ENCODE peak calls at places on chromosomes 2 and 18, in five cellular contexts. One of them, this sample, is unnamed.

GRCh38 chr2:67416136-67416535 is 19.0 kb downstream of the ETAA1 start:
- DNase-seq in effector memory CD4-positive, alpha-beta T cell: no peak
- DNase-seq in ovary: no peak
- DNase-seq in IMR-90: no peak
- DNase-seq in heart left ventricle: no peak
- DNase-seq in this sample: no peak

GRCh38 chr2:23791030-23791429 is 135.9 kb downstream of the ATAD2B start:
- DNase-seq in heart left ventricle: no peak
- DNase-seq in IMR-90: peak; percentile 91
- DNase-seq in effector memory CD4-positive, alpha-beta T cell: no peak
- DNase-seq in ovary: no peak
- DNase-seq in this sample: peak; percentile 78

GRCh38 chr2:213219816-213220215 is 64.4 kb upstream of the SPAG16 start:
- DNase-seq in IMR-90: peak; percentile 23
- DNase-seq in heart left ventricle: no peak
- DNase-seq in ovary: no peak
- DNase-seq in effector memory CD4-positive, alpha-beta T cell: no peak
- DNase-seq in this sample: no peak

GRCh38 chr2:172988728-172989127 is 86.9 kb upstream of the MAP3K20 start:
- DNase-seq in ovary: no peak
- DNase-seq in IMR-90: no peak
- DNase-seq in effector memory CD4-positive, alpha-beta T cell: no peak
- DNase-seq in heart left ventricle: no peak
- DNase-seq in this sample: no peak

GRCh38 chr2:231487197-231487596 is 22.9 kb upstream of the NCL start:
- DNase-seq in ovary: no peak
- DNase-seq in IMR-90: no peak
- DNase-seq in heart left ventricle: no peak
- DNase-seq in effector memory CD4-positive, alpha-beta T cell: no peak
- DNase-seq in this sample: no peak

GRCh38 chr2:239249781-239250180 is 151.0 kb downstream of the HDAC4 start:
- DNase-seq in IMR-90: peak; percentile 93
- DNase-seq in heart left ventricle: peak; percentile 85
- DNase-seq in ovary: peak; percentile 65
- DNase-seq in effector memory CD4-positive, alpha-beta T cell: no peak
- DNase-seq in this sample: peak; percentile 17

GRCh38 chr2:239727182-239727775 is 297.9 kb downstream of the NDUFA10 start:
- DNase-seq in ovary: no peak
- DNase-seq in heart left ventricle: no peak
- DNase-seq in IMR-90: no peak
- DNase-seq in effector memory CD4-positive, alpha-beta T cell: no peak
- DNase-seq in this sample: no peak

GRCh38 chr2:128159437-128159836 is 68.4 kb downstream of the UGGT1 start:
- DNase-seq in heart left ventricle: no peak
- DNase-seq in ovary: no peak
- DNase-seq in IMR-90: no peak
- DNase-seq in effector memory CD4-positive, alpha-beta T cell: no peak
- DNase-seq in this sample: no peak

GRCh38 chr2:7881038-7881437 is 800.8 kb upstream of the ID2 start:
- DNase-seq in IMR-90: peak; percentile 2
- DNase-seq in ovary: no peak
- DNase-seq in heart left ventricle: no peak
- DNase-seq in effector memory CD4-positive, alpha-beta T cell: no peak
- DNase-seq in this sample: peak; percentile 56

GRCh38 chr2:24928036-24928435 is 8.0 kb upstream of the ADCY3 start:
- DNase-seq in IMR-90: no peak
- DNase-seq in effector memory CD4-positive, alpha-beta T cell: no peak
- DNase-seq in heart left ventricle: no peak
- DNase-seq in ovary: no peak
- DNase-seq in this sample: no peak

GRCh38 chr2:67451086-67451832 is 54.1 kb downstream of the ETAA1 start:
- DNase-seq in IMR-90: peak; percentile 85
- DNase-seq in heart left ventricle: no peak
- DNase-seq in ovary: no peak
- DNase-seq in effector memory CD4-positive, alpha-beta T cell: no peak
- DNase-seq in this sample: peak; percentile 82

GRCh38 chr2:239800785-239801184 is 224.4 kb downstream of the NDUFA10 start:
- DNase-seq in IMR-90: no peak
- DNase-seq in heart left ventricle: peak; percentile 6
- DNase-seq in effector memory CD4-positive, alpha-beta T cell: no peak
- DNase-seq in ovary: no peak
- DNase-seq in this sample: no peak

GRCh38 chr2:37091873-37092272 is 7.6 kb downstream of the GPATCH11 start:
- DNase-seq in heart left ventricle: no peak
- DNase-seq in effector memory CD4-positive, alpha-beta T cell: no peak
- DNase-seq in ovary: no peak
- DNase-seq in IMR-90: no peak
- DNase-seq in this sample: no peak

GRCh38 chr2:135226961-135227360 is 174.9 kb downstream of the RAB3GAP1 start:
- DNase-seq in effector memory CD4-positive, alpha-beta T cell: no peak
- DNase-seq in heart left ventricle: no peak
- DNase-seq in ovary: no peak
- DNase-seq in IMR-90: peak; percentile 60
- DNase-seq in this sample: peak; percentile 18

GRCh38 chr18:4017479-4017878 is 437.6 kb downstream of the DLGAP1 start:
- DNase-seq in IMR-90: peak; percentile 2
- DNase-seq in heart left ventricle: no peak
- DNase-seq in effector memory CD4-positive, alpha-beta T cell: no peak
- DNase-seq in ovary: no peak
- DNase-seq in this sample: no peak

DNA sequence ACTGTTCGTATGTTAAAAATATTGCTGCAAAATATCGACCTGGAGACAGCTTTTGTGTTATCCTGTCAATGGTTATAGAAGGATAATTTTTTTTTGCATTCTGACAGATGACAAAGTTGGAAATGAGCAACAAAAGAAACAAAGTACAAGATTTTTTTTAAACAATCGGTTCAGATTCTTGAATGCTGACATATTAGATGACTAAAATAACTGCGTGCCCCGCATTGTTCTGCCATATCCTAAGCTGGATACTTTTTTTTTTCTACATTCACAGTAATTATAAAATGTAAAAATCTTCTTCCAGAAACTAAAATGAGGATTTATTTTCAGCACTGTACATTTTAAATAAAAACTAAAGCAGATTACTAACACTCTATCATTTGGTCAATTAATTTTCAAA is 67.1 kb downstream of the ABCG8 start:
- DNase-seq in ovary: no peak
- DNase-seq in effector memory CD4-positive, alpha-beta T cell: no peak
- DNase-seq in IMR-90: no peak
- DNase-seq in heart left ventricle: no peak
- DNase-seq in this sample: peak; percentile 75
- H3K36me3 ChIP-seq in ovary: no peaks in the 10 kb centered on the region
- H3K36me3 ChIP-seq in effector memory CD4-positive, alpha-beta T cell: peaks cover 20% of the 10 kb centered on the region
- H3K36me3 ChIP-seq in IMR-90: peaks cover 11% of the 10 kb centered on the region
- H3K36me3 ChIP-seq in heart left ventricle: peaks cover 54% of the 10 kb centered on the region
- H3K36me3 ChIP-seq in this sample: peaks cover 19% of the 10 kb centered on the region

GRCh38 chr18:9126337-9126736 is 10.2 kb upstream of the ANKRD12 start:
- DNase-seq in ovary: no peak
- DNase-seq in IMR-90: no peak
- DNase-seq in effector memory CD4-positive, alpha-beta T cell: no peak
- DNase-seq in heart left ventricle: no peak
- DNase-seq in this sample: no peak

GRCh38 chr18:9133225-9133624 is 3.4 kb upstream of the ANKRD12 start:
- DNase-seq in heart left ventricle: no peak
- DNase-seq in IMR-90: no peak
- DNase-seq in effector memory CD4-positive, alpha-beta T cell: no peak
- DNase-seq in ovary: no peak
- DNase-seq in this sample: no peak

GRCh38 chr18:9132628-9133027 is 4.0 kb upstream of the ANKRD12 start:
- DNase-seq in ovary: no peak
- DNase-seq in heart left ventricle: no peak
- DNase-seq in effector memory CD4-positive, alpha-beta T cell: no peak
- DNase-seq in IMR-90: no peak
- DNase-seq in this sample: no peak

GRCh38 chr18:9130806-9131205 is 5.8 kb upstream of the ANKRD12 start:
- DNase-seq in ovary: no peak
- DNase-seq in heart left ventricle: no peak
- DNase-seq in IMR-90: peak; percentile 43
- DNase-seq in effector memory CD4-positive, alpha-beta T cell: no peak
- DNase-seq in this sample: no peak

GRCh38 chr18:9130195-9130594 is 6.4 kb upstream of the ANKRD12 start:
- DNase-seq in ovary: no peak
- DNase-seq in IMR-90: no peak
- DNase-seq in heart left ventricle: no peak
- DNase-seq in effector memory CD4-positive, alpha-beta T cell: no peak
- DNase-seq in this sample: no peak
- H3K36me3 ChIP-seq in ovary: no peaks in the 10 kb centered on the region
- H3K36me3 ChIP-seq in IMR-90: peaks cover 32% of the 10 kb centered on the region
- H3K36me3 ChIP-seq in heart left ventricle: peaks cover 92% of the 10 kb centered on the region
- H3K36me3 ChIP-seq in effector memory CD4-positive, alpha-beta T cell: peaks cover 54% of the 10 kb centered on the region
- H3K36me3 ChIP-seq in this sample: peaks cover 42% of the 10 kb centered on the region

GRCh38 chr2:32502941-32503340 is 124.9 kb upstream of the TTC27 start:
- DNase-seq in ovary: no peak
- DNase-seq in effector memory CD4-positive, alpha-beta T cell: no peak
- DNase-seq in IMR-90: no peak
- DNase-seq in heart left ventricle: no peak
- DNase-seq in this sample: no peak
- H3K36me3 ChIP-seq in ovary: no peaks in the 10 kb centered on the region
- H3K36me3 ChIP-seq in effector memory CD4-positive, alpha-beta T cell: peaks cover 58% of the 10 kb centered on the region
- H3K36me3 ChIP-seq in IMR-90: peaks cover 38% of the 10 kb centered on the region
- H3K36me3 ChIP-seq in heart left ventricle: peaks cover 91% of the 10 kb centered on the region
- H3K36me3 ChIP-seq in this sample: peaks cover 41% of the 10 kb centered on the region

DNA sequence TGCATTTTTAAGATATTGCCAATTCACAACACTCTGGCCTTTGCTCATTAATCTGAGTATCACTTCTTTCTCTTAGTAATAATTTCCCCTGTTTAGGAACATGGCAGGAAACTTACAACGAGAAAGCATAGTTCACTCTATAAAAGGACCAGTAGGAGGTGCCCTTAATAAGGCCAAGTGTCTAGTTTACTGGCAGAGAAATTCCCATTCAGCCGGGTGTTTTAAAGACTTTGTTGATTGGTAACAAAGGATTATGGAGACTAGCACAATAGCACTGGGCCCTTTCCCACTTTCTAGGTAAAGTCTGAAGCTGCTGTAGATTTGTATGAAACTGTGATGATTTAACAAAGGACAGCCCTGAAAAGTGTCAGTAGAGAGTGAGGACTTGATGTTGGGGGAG is 3.1 kb downstream of the DCC start:
- DNase-seq in effector memory CD4-positive, alpha-beta T cell: no peak
- DNase-seq in IMR-90: peak; percentile 2
- DNase-seq in ovary: no peak
- DNase-seq in heart left ventricle: no peak
- DNase-seq in this sample: no peak
- H3K36me3 ChIP-seq in effector memory CD4-positive, alpha-beta T cell: no peaks in the 10 kb centered on the region
- H3K36me3 ChIP-seq in IMR-90: no peaks in the 10 kb centered on the region
- H3K36me3 ChIP-seq in ovary: no peaks in the 10 kb centered on the region
- H3K36me3 ChIP-seq in heart left ventricle: no peaks in the 10 kb centered on the region
- H3K36me3 ChIP-seq in this sample: no peaks in the 10 kb centered on the region

GRCh38 chr2:203097735-203098134 is 83.1 kb downstream of the NBEAL1 start:
- DNase-seq in effector memory CD4-positive, alpha-beta T cell: no peak
- DNase-seq in ovary: no peak
- DNase-seq in IMR-90: peak; percentile 6
- DNase-seq in heart left ventricle: no peak
- DNase-seq in this sample: no peak
- H3K36me3 ChIP-seq in effector memory CD4-positive, alpha-beta T cell: no peaks in the 10 kb centered on the region
- H3K36me3 ChIP-seq in ovary: no peaks in the 10 kb centered on the region
- H3K36me3 ChIP-seq in IMR-90: peaks cover 9% of the 10 kb centered on the region
- H3K36me3 ChIP-seq in heart left ventricle: peaks cover 77% of the 10 kb centered on the region
- H3K36me3 ChIP-seq in this sample: peaks cover 14% of the 10 kb centered on the region

DNA sequence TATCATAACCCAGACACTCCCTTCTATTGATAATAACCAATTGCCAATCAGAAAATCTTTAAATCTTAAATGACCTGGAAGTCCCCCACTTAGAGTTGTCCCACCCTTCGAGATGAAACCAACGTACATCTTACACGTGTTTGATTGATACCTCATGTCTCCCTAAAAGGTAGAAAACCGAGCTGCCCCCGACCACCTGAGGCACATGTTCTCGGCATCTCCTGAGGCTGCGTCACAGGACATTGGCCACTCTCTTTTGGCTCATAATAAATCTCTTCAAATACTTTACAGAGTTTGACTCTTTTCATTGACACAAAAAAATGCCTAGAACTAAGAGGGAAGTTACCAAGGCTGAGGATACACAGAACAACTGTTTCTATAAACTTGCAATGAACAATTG is 190.0 kb downstream of the RTP5 start:
- DNase-seq in IMR-90: no peak
- DNase-seq in effector memory CD4-positive, alpha-beta T cell: no peak
- DNase-seq in ovary: no peak
- DNase-seq in heart left ventricle: no peak
- DNase-seq in this sample: no peak
- H3K36me3 ChIP-seq in IMR-90: no peaks in the 10 kb centered on the region
- H3K36me3 ChIP-seq in effector memory CD4-positive, alpha-beta T cell: no peaks in the 10 kb centered on the region
- H3K36me3 ChIP-seq in ovary: no peaks in the 10 kb centered on the region
- H3K36me3 ChIP-seq in heart left ventricle: no peaks in the 10 kb centered on the region
- H3K36me3 ChIP-seq in this sample: no peaks in the 10 kb centered on the region